ENCODE peak calls at places on chromosomes 2 and 18, in nine cellular contexts. A is heart left ventricle; K is CD8-positive, alpha-beta T cell; R is neural progenitor cell; M is Caco-2; E is CD4-positive, alpha-beta T cell; B is SK-N-SH; O is thoracic aorta; S is heart right ventricle. H is an unnamed sample.

GRCh38 chr2:177072069-177072468 is 140.5 kb upstream of the HNRNPA3 start:
- DNase-seq in A (no peak), K (no peak), R (no peak), M (no peak), E (no peak), B (no peak), O (no peak), S (no peak), H (no peak)

GRCh38 chr2:63589148-63589972 is 597 bp downstream of the MDH1 start:
- DNase-seq in A (no peak), K (no peak), R (peak; percentile 66), M (peak; percentile 44), E (no peak), B (peak; percentile 19), O (no peak), S (no peak), H (no peak)

GRCh38 chr2:94986392-94986963 is 39.0 kb upstream of the MAL start:
- DNase-seq in A (no peak), K (peak; percentile 45), R (peak; percentile 25), M (peak; percentile 64), E (peak; percentile 33), B (peak; percentile 63), O (no peak), S (no peak), H (no peak)

GRCh38 chr2:132275396-132275795 is 113.6 kb upstream of the ANKRD30BL start:
- DNase-seq in A (no peak), K (no peak), R (no peak), M (no peak), E (no peak), B (no peak), O (no peak), S (no peak), H (no peak)

GRCh38 chr2:10141736-10142639 is 19.4 kb downstream of the RRM2 start:
- DNase-seq in A (no peak), K (no peak), R (peak; percentile 60), M (peak; percentile 56), E (peak; percentile 28), B (peak; percentile 88), O (no peak), S (peak; percentile 38), H (no peak)

GRCh38 chr18:13775058-13775457 is 48.6 kb downstream of the RNMT start:
- DNase-seq in A (no peak), K (no peak), R (no peak), M (no peak), E (no peak), B (no peak), O (no peak), S (no peak), H (no peak)

GRCh38 chr2:219171231-219171651 is 1.4 kb upstream of the SLC23A3 start:
- DNase-seq in A (peak; percentile 40), K (peak; percentile 55), R (peak; percentile 62), M (peak; percentile 74), E (peak; percentile 13), B (peak; percentile 73), O (no peak), S (no peak), H (no peak)

GRCh38 chr2:33409417-33409955 is 67.0 kb upstream of the RASGRP3 start:
- DNase-seq in A (no peak), K (no peak), R (no peak), M (no peak), E (no peak), B (no peak), O (no peak), S (no peak), H (no peak)

GRCh38 chr18:27844416-27844792 is 332.5 kb downstream of the CDH2 start:
- DNase-seq in A (no peak), K (no peak), R (no peak), M (no peak), E (no peak), B (no peak), O (no peak), S (no peak), H (no peak)

DNA sequence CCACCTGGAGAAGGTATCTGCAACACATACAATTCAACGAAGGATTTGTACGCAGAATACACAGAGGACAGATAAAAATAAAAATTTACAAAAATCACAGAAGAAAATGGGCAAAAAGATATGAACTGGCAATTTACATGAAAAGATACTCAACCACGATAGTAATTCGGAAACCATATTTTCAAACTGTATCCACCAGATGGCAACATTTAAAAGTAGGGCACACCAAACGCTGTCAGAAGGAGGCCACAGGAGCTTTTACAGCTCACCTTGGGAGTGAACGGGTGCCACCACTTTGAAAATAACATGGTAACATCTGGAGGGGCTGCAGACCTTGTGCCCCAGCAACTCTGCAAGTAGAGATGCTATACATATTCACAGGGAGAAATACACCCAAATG is 9.8 kb downstream of the KIF1A start:
- DNase-seq in A (no peak), K (no peak), R (no peak), M (no peak), E (no peak), B (no peak), O (no peak), S (no peak), H (no peak)
- TF ChIP-seq CTCF in A (no peak), K (no peak), R (peak; percentile 14), M (no peak), E (no peak), B (no peak), O (no peak), S (no peak), H (no peak)

GRCh38 chr18:35248429-35248828 is 7.6 kb downstream of the ZNF397 start:
- DNase-seq in A (no peak), K (no peak), R (no peak), M (no peak), E (no peak), B (no peak), O (no peak), S (no peak), H (no peak)

GRCh38 chr18:35256947-35257346 is 16.1 kb downstream of the ZNF397 start:
- DNase-seq in A (no peak), K (no peak), R (no peak), M (no peak), E (no peak), B (no peak), O (no peak), S (no peak), H (no peak)

GRCh38 chr18:35252466-35252865 is 11.6 kb downstream of the ZNF397 start:
- DNase-seq in A (no peak), K (no peak), R (no peak), M (no peak), E (no peak), B (no peak), O (no peak), S (no peak), H (no peak)

GRCh38 chr18:35253655-35254287 is 12.9 kb downstream of the ZNF397 start:
- DNase-seq in A (no peak), K (no peak), R (no peak), M (no peak), E (no peak), B (no peak), O (no peak), S (no peak), H (no peak)
- H3K9me3 ChIP-seq in A (no peaks in the 10 kb centered on the region), K (peaks cover 7% of the 10 kb centered on the region), R (no peaks in the 10 kb centered on the region), M (no peaks in the 10 kb centered on the region), E (peaks cover 22% of the 10 kb centered on the region), B (no peaks in the 10 kb centered on the region), O (no peaks in the 10 kb centered on the region), S (peaks cover 15% of the 10 kb centered on the region), H (no peaks in the 10 kb centered on the region)

GRCh38 chr2:73919596-73920228 is 7.0 kb upstream of the DGUOK start:
- DNase-seq in A (no peak), K (no peak), R (no peak), M (no peak), E (no peak), B (no peak), O (no peak), S (no peak), H (no peak)

GRCh38 chr2:73920577-73921545 is 5.8 kb upstream of the DGUOK start:
- DNase-seq in A (no peak), K (no peak), R (peak; percentile 84), M (peak; percentile 65), E (peak; percentile 21), B (peak; percentile 62), O (no peak), S (peak; percentile 19), H (no peak)

GRCh38 chr2:73918856-73919255 is 7.8 kb upstream of the DGUOK start:
- DNase-seq in A (no peak), K (no peak), R (no peak), M (no peak), E (no peak), B (no peak), O (no peak), S (no peak), H (no peak)

GRCh38 chr2:73922681-73923080 is 4.0 kb upstream of the DGUOK start:
- DNase-seq in A (no peak), K (no peak), R (no peak), M (no peak), E (no peak), B (no peak), O (no peak), S (no peak), H (no peak)

GRCh38 chr2:73921581-73921980 is 5.1 kb upstream of the DGUOK start:
- DNase-seq in A (no peak), K (no peak), R (no peak), M (no peak), E (no peak), B (no peak), O (no peak), S (no peak), H (no peak)
- TF ChIP-seq CTCF in A (no peak), K (no peak), R (no peak), M (no peak), E (no peak), B (no peak), O (no peak), S (no peak), H (no peak)

DNA sequence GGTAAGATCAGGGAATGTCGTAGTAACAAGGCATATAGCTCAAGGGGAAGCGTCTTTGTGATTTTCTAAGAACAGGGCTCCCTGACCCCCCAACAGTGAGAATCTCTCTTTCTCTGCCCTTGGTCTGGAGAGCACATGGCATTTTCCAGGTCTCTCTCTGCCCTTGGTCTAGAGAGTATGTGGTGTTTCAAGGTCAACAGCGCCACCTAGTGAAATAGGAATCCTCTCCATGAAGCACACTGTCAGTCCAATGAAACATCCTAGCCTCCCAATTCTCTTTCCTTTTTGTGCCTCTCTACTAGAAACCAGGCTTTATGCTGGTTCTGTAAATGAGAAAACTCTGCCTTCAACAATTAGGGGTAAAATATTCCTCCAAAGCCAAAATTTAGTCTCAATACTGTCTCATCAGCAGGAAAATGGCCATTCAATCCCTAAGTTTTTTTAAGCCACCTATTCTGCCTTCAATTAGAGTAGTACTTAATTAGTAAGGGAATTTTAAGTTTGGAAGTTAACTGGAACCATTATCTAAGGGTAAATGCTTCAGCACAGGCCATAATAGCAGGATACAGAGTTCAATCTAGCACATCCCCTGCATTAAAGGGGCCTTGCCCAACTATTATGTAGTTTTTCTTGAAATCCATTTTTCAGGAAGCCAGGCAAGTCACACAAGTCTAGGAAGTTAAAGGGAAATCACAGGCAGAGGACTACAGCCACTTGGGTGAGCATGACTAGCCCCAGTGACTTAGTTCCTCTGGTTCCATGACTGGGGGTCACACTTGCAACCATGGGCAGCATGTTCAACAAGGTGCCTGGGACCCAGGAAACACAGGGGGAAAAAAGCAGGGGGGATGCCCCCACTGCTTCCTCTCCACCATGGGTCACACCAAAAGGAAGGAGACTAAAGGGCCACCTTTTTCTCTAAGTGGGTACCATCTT is 12.4 kb downstream of the DYM start:
- DNase-seq in A (no peak), K (no peak), R (peak; percentile 76), M (peak; percentile 20), E (peak; percentile 34), B (peak; percentile 22), O (no peak), S (no peak), H (no peak)
- H3K9me3 ChIP-seq in A (no peaks in the 10 kb centered on the region), K (no peaks in the 10 kb centered on the region), R (peaks cover 21% of the 10 kb centered on the region), M (no peaks in the 10 kb centered on the region), E (peaks cover 11% of the 10 kb centered on the region), B (peaks cover 15% of the 10 kb centered on the region), O (peaks cover 11% of the 10 kb centered on the region), S (peaks cover 55% of the 10 kb centered on the region), H (peaks cover 38% of the 10 kb centered on the region)